ENCODE peak calls at places on chromosomes 5 and 9, in six cellular contexts. One of them, this sample, is unnamed.

GRCh38 chr9:111691686-111692329 is 30.4 kb downstream of the GNG10 start:
- DNase-seq in glutamatergic neuron: no peak
- DNase-seq in pancreas: no peak
- DNase-seq in A673: peak
- DNase-seq in cardiac fibroblast: peak
- DNase-seq in endothelial cell: no peak
- DNase-seq in this sample: no peak

GRCh38 chr5:181190711-181191525 is 14.1 kb downstream of the TRIM7 start:
- DNase-seq in glutamatergic neuron: peak
- DNase-seq in pancreas: no peak
- DNase-seq in A673: peak
- DNase-seq in cardiac fibroblast: peak
- DNase-seq in endothelial cell: peak
- DNase-seq in this sample: peak

GRCh38 chr9:4292781-4293180 is 7.1 kb downstream of the GLIS3 start:
- DNase-seq in glutamatergic neuron: no peak
- DNase-seq in pancreas: no peak
- DNase-seq in A673: no peak
- DNase-seq in cardiac fibroblast: no peak
- DNase-seq in endothelial cell: no peak
- DNase-seq in this sample: no peak

GRCh38 chr5:174247239-174247638 is 201.7 kb downstream of the NSG2 start:
- DNase-seq in glutamatergic neuron: no peak
- DNase-seq in pancreas: no peak
- DNase-seq in A673: no peak
- DNase-seq in cardiac fibroblast: no peak
- DNase-seq in endothelial cell: no peak
- DNase-seq in this sample: no peak

GRCh38 chr5:113520429-113520828 is 6.9 kb downstream of the YTHDC2 start:
- DNase-seq in glutamatergic neuron: no peak
- DNase-seq in pancreas: no peak
- DNase-seq in A673: no peak
- DNase-seq in cardiac fibroblast: no peak
- DNase-seq in endothelial cell: no peak
- DNase-seq in this sample: no peak

GRCh38 chr9:129306318-129306973 is 128.4 kb upstream of the IER5L start:
- DNase-seq in glutamatergic neuron: no peak
- DNase-seq in pancreas: no peak
- DNase-seq in A673: no peak
- DNase-seq in cardiac fibroblast: no peak
- DNase-seq in endothelial cell: no peak
- DNase-seq in this sample: no peak

GRCh38 chr5:67817652-67818051 is 397.9 kb upstream of the PIK3R1 start:
- DNase-seq in glutamatergic neuron: no peak
- DNase-seq in pancreas: no peak
- DNase-seq in A673: no peak
- DNase-seq in cardiac fibroblast: no peak
- DNase-seq in endothelial cell: no peak
- DNase-seq in this sample: no peak

GRCh38 chr9:136208675-136209074 is 3.7 kb upstream of the LHX3 start:
- DNase-seq in glutamatergic neuron: no peak
- DNase-seq in pancreas: no peak
- DNase-seq in A673: no peak
- DNase-seq in cardiac fibroblast: no peak
- DNase-seq in endothelial cell: no peak
- DNase-seq in this sample: no peak

GRCh38 chr5:1685076-1685475 is 114.6 kb downstream of the MRPL36 start:
- DNase-seq in glutamatergic neuron: no peak
- DNase-seq in pancreas: no peak
- DNase-seq in A673: no peak
- DNase-seq in cardiac fibroblast: no peak
- DNase-seq in endothelial cell: no peak
- DNase-seq in this sample: no peak

GRCh38 chr5:161382702-161383101 is 163.8 kb downstream of the GABRB2 start:
- DNase-seq in glutamatergic neuron: no peak
- DNase-seq in pancreas: no peak
- DNase-seq in A673: no peak
- DNase-seq in cardiac fibroblast: no peak
- DNase-seq in endothelial cell: no peak
- DNase-seq in this sample: no peak

GRCh38 chr9:91126761-91127420 is 234.8 kb downstream of the AUH start:
- DNase-seq in glutamatergic neuron: no peak
- DNase-seq in pancreas: no peak
- DNase-seq in A673: no peak
- DNase-seq in cardiac fibroblast: peak
- DNase-seq in endothelial cell: no peak
- DNase-seq in this sample: no peak

GRCh38 chr5:395921-396714 is 46.9 kb upstream of the EXOC3 start:
- DNase-seq in glutamatergic neuron: no peak
- DNase-seq in pancreas: peak
- DNase-seq in A673: no peak
- DNase-seq in cardiac fibroblast: no peak
- DNase-seq in endothelial cell: no peak
- DNase-seq in this sample: no peak

GRCh38 chr5:18281947-18282557 is 647.8 kb downstream of the TAF11L14 start:
- DNase-seq in glutamatergic neuron: no peak
- DNase-seq in pancreas: no peak
- DNase-seq in A673: peak
- DNase-seq in cardiac fibroblast: peak
- DNase-seq in endothelial cell: no peak
- DNase-seq in this sample: peak

GRCh38 chr9:105329729-105330082 is 85.3 kb downstream of the SLC44A1 start:
- DNase-seq in glutamatergic neuron: no peak
- DNase-seq in pancreas: no peak
- DNase-seq in A673: no peak
- DNase-seq in cardiac fibroblast: peak
- DNase-seq in endothelial cell: no peak
- DNase-seq in this sample: no peak

GRCh38 chr9:108049026-108049591 is 559.5 kb upstream of the KLF4 start:
- DNase-seq in glutamatergic neuron: no peak
- DNase-seq in pancreas: no peak
- DNase-seq in A673: peak
- DNase-seq in cardiac fibroblast: peak
- DNase-seq in endothelial cell: no peak
- DNase-seq in this sample: peak

GRCh38 chr9:4572184-4572826 is 82.0 kb downstream of the SLC1A1 start:
- DNase-seq in glutamatergic neuron: no peak
- DNase-seq in pancreas: no peak
- DNase-seq in A673: no peak
- DNase-seq in cardiac fibroblast: no peak
- DNase-seq in endothelial cell: no peak
- DNase-seq in this sample: no peak

GRCh38 chr5:126857472-126858410 is 80.8 kb downstream of the LMNB1 start:
- DNase-seq in glutamatergic neuron: no peak
- DNase-seq in pancreas: no peak
- DNase-seq in A673: peak
- DNase-seq in cardiac fibroblast: peak
- DNase-seq in endothelial cell: no peak
- DNase-seq in this sample: no peak

GRCh38 chr5:120769291-120769872 is 305.3 kb downstream of the PRR16 start:
- DNase-seq in glutamatergic neuron: no peak
- DNase-seq in pancreas: no peak
- DNase-seq in A673: peak
- DNase-seq in cardiac fibroblast: peak
- DNase-seq in endothelial cell: no peak
- DNase-seq in this sample: no peak

GRCh38 chr9:437066-438015 is 222.7 kb downstream of the DOCK8 start:
- DNase-seq in glutamatergic neuron: no peak
- DNase-seq in pancreas: no peak
- DNase-seq in A673: no peak
- DNase-seq in cardiac fibroblast: peak
- DNase-seq in endothelial cell: no peak
- DNase-seq in this sample: no peak